ENCODE peak calls at places on chromosomes 4 and X, in nine cellular contexts. L is right atrium auricular region, K is hepatocyte, J is kidney epithelial cell, D is cardiac muscle cell, S is fibroblast of lung, E is PC-9, T is stomach, I is tibial artery. R is an unnamed sample. For H3K27me3, the result is how much of the 10 kb centered on the place peaks cover.

GRCh38 chr4:109631709-109632108 is 71.5 kb downstream of the CASP6 start:
- DNase-seq in L (no peak), K (peak), J (no peak), D (peak), S (peak), E (no peak), T (no peak), I (peak), R (no peak)

GRCh38 chr4:40210776-40211175 is 13.9 kb downstream of the RHOH start:
- DNase-seq in L (no peak), K (no peak), J (no peak), D (no peak), S (no peak), E (no peak), T (no peak), I (no peak), R (no peak)

GRCh38 chr4:53658029-53658428 is 66.7 kb upstream of the LNX1 start:
- DNase-seq in L (no peak), K (no peak), J (no peak), D (no peak), S (no peak), E (no peak), T (no peak), I (no peak), R (no peak)

GRCh38 chr4:143344774-143345173 is 8.1 kb downstream of the GAB1 start:
- DNase-seq in L (no peak), K (no peak), J (no peak), D (peak), S (peak), E (no peak), T (no peak), I (no peak), R (no peak)

GRCh38 chr4:76984127-76984526 is 34.6 kb downstream of the SEPTIN11 start:
- DNase-seq in L (no peak), K (no peak), J (no peak), D (no peak), S (peak), E (no peak), T (no peak), I (no peak), R (no peak)

GRCh38 chr4:7970031-7970946 is 30.6 kb upstream of the AFAP1 start:
- DNase-seq in L (no peak), K (peak), J (no peak), D (no peak), S (no peak), E (peak), T (peak), I (no peak), R (no peak)

GRCh38 chr4:83334425-83335241 is at the start of gene HPSE:
- DNase-seq in L (peak), K (peak), J (peak), D (peak), S (peak), E (peak), T (peak), I (peak), R (peak)

GRCh38 chr4:183154701-183155391 is 55.8 kb downstream of the WWC2 start:
- DNase-seq in L (no peak), K (peak), J (no peak), D (peak), S (no peak), E (no peak), T (no peak), I (no peak), R (no peak)

GRCh38 chrX:46485897-46486296 is 59.3 kb downstream of the ZNF674 start:
- DNase-seq in L (no peak), K (no peak), J (no peak), D (no peak), S (no peak), E (no peak), T (no peak), I (no peak), R (no peak)

GRCh38 chr4:185305979-185306442 is 89.7 kb downstream of the LRP2BP start:
- DNase-seq in L (no peak), K (no peak), J (peak), D (no peak), S (peak), E (peak), T (no peak), I (no peak), R (peak)

GRCh38 chrX:15854080-15854655 is 445 bp downstream of the AP1S2 start:
- DNase-seq in L (peak), K (peak), J (no peak), D (peak), S (peak), E (peak), T (peak), I (peak), R (no peak)

GRCh38 chr4:168674869-168675268 is 178.0 kb downstream of the PALLD start:
- DNase-seq in L (no peak), K (peak), J (no peak), D (no peak), S (no peak), E (no peak), T (no peak), I (no peak), R (no peak)

GRCh38 chr4:94561249-94562024 is 109.7 kb downstream of the PDLIM5 start:
- DNase-seq in L (no peak), K (no peak), J (no peak), D (no peak), S (peak), E (no peak), T (no peak), I (no peak), R (peak)

GRCh38 chr4:88458091-88458740 is 1.3 kb downstream of the HERC5 start:
- DNase-seq in L (no peak), K (no peak), J (no peak), D (no peak), S (peak), E (no peak), T (no peak), I (no peak), R (no peak)

DNA sequence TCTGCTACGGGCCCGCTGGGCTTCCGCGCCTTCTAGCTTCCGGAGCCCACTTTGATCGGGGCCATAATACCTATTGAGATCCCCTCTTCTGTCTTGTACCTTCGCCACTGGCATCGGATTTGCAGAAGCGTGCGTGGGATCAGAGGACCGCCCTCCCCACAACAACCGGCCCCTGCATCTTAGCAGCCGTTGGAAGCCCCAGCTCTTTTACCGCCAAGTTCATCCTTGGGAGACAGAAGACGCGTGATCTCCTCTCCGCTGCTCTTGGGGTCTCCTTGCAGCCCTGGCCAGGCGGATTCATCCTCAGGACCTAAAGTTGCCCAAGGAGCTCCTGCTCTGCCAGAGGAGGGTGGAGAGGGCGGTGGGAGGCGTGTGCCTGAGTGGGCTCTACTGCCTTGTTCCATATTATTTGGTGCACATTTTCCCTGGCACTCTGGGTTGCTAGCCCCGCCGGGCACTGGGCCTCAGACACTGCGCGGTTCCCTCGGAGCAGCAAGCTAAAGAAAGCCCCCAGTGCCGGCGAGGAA is 1.6 kb downstream of the SLIT2 start:
- DNase-seq in L (no peak), K (no peak), J (no peak), D (peak), S (peak), E (no peak), T (no peak), I (no peak), R (no peak)
- H3K27me3 ChIP-seq in L (under half), K (under half), J (under half), D (under half), S (under half), E (under half), T (under half), I (under half), R (under half)

GRCh38 chrX:103175944-103176753 is 38.8 kb upstream of the BEX4 start:
- DNase-seq in L (peak), K (peak), J (no peak), D (peak), S (peak), E (peak), T (peak), I (peak), R (no peak)
- H3K4me3 ChIP-seq in L (no peak), K (no peak), J (no peak), D (no peak), S (peak), E (no peak), T (no peak), I (no peak), R (no peak)

GRCh38 chr4:56127698-56128097 is 179.0 kb downstream of the CEP135 start:
- DNase-seq in L (no peak), K (no peak), J (no peak), D (no peak), S (peak), E (no peak), T (no peak), I (no peak), R (no peak)

GRCh38 chr4:56132835-56133234 is 184.1 kb downstream of the CEP135 start:
- DNase-seq in L (no peak), K (no peak), J (no peak), D (no peak), S (no peak), E (no peak), T (no peak), I (no peak), R (no peak)

GRCh38 chr4:56128231-56128630 is 179.5 kb downstream of the CEP135 start:
- DNase-seq in L (no peak), K (no peak), J (no peak), D (no peak), S (peak), E (no peak), T (no peak), I (no peak), R (no peak)

GRCh38 chr4:56130609-56131150 is 181.9 kb downstream of the CEP135 start:
- DNase-seq in L (no peak), K (no peak), J (no peak), D (no peak), S (no peak), E (no peak), T (no peak), I (no peak), R (no peak)

DNA sequence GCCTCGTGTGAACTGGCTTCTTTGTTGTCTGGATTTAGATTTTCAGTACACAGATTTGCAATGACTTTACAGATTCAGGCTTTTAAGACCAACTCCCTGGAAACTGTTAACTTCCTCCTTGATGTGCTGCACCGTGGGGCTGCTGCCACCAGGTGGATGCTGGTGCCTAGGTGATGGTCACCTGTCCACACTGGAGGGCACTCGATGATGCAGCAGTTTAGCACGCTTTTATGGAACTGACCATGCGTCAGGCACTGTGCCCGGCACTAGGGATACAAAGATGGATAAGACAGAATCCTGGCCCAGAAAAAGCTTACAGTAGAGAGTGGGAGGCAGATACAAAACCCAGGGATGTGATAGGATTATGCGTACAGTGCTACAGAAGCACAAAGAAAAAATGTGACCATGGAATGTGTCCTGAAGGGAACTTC is 180.7 kb downstream of the CEP135 start:
- DNase-seq in L (no peak), K (peak), J (no peak), D (no peak), S (no peak), E (peak), T (peak), I (no peak), R (no peak)
- TF ChIP-seq CTCF in L (no peak), K (peak), J (peak), D (peak), S (peak), E (peak), T (no peak), I (no peak), R (no peak)

GRCh38 chr4:1004557-1005485 is 6.6 kb upstream of the FGFRL1 start:
- DNase-seq in L (no peak), K (no peak), J (no peak), D (no peak), S (no peak), E (no peak), T (no peak), I (no peak), R (no peak)

GRCh38 chr4:1002131-1002630 is 9.0 kb upstream of the SLC26A1 start:
- DNase-seq in L (no peak), K (peak), J (no peak), D (no peak), S (peak), E (no peak), T (peak), I (peak), R (no peak)

GRCh38 chr4:1002631-1003251 is 8.7 kb upstream of the FGFRL1 start:
- DNase-seq in L (no peak), K (no peak), J (no peak), D (no peak), S (no peak), E (no peak), T (no peak), I (no peak), R (no peak)

GRCh38 chr4:1003271-1004070 is 8.0 kb upstream of the FGFRL1 start:
- DNase-seq in L (no peak), K (no peak), J (no peak), D (no peak), S (no peak), E (no peak), T (no peak), I (no peak), R (no peak)

DNA sequence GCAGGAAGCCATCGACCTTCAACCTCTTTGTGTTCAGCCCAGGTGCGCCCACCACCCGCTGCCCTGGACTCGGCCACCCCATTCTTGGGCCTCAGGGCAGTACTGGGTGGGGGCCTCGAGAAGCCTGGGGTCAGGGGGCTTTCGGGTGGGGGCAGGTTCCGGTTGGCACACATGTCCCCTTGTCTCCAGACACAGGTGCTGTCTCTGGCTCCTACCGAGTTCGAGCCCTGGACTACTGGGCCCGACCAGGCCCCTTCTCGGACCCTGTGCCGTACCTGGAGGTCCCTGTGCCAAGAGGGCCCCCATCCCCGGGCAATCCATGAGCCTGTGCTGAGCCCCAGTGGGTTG is 7.4 kb upstream of the FGFRL1 start:
- DNase-seq in L (no peak), K (no peak), J (no peak), D (no peak), S (no peak), E (no peak), T (no peak), I (no peak), R (no peak)
- H3K27me3 ChIP-seq in L (under half), K (half or more), J (half or more), D (half or more), S (under half), E (under half), T (half or more), I (half or more), R (under half)

GRCh38 chr4:1903035-1903434 is 31.8 kb downstream of the NSD2 start:
- DNase-seq in L (no peak), K (no peak), J (no peak), D (no peak), S (no peak), E (no peak), T (no peak), I (no peak), R (no peak)
- H3K4me3 ChIP-seq in L (no peak), K (no peak), J (no peak), D (no peak), S (no peak), E (no peak), T (no peak), I (no peak), R (no peak)

GRCh38 chr4:73258668-73259551 is at the start of gene ANKRD17:
- DNase-seq in L (peak), K (peak), J (peak), D (peak), S (peak), E (peak), T (peak), I (peak), R (peak)
- TF ChIP-seq CTCF in L (no peak), K (no peak), J (no peak), D (peak), S (no peak), E (no peak), T (no peak), I (peak), R (no peak)

GRCh38 chr4:157221426-157221894 is 932 bp downstream of the GRIA2 start:
- DNase-seq in L (no peak), K (no peak), J (no peak), D (no peak), S (no peak), E (no peak), T (no peak), I (no peak), R (no peak)

GRCh38 chr4:157222764-157223145 is 2.2 kb downstream of the GRIA2 start:
- DNase-seq in L (no peak), K (no peak), J (no peak), D (no peak), S (no peak), E (no peak), T (no peak), I (no peak), R (no peak)

GRCh38 chr4:157223446-157223845 is 2.9 kb downstream of the GRIA2 start:
- DNase-seq in L (no peak), K (no peak), J (no peak), D (no peak), S (no peak), E (no peak), T (no peak), I (no peak), R (no peak)

GRCh38 chr4:157220026-157220881 is at the start of gene GRIA2:
- DNase-seq in L (no peak), K (peak), J (no peak), D (peak), S (peak), E (peak), T (peak), I (no peak), R (no peak)

DNA sequence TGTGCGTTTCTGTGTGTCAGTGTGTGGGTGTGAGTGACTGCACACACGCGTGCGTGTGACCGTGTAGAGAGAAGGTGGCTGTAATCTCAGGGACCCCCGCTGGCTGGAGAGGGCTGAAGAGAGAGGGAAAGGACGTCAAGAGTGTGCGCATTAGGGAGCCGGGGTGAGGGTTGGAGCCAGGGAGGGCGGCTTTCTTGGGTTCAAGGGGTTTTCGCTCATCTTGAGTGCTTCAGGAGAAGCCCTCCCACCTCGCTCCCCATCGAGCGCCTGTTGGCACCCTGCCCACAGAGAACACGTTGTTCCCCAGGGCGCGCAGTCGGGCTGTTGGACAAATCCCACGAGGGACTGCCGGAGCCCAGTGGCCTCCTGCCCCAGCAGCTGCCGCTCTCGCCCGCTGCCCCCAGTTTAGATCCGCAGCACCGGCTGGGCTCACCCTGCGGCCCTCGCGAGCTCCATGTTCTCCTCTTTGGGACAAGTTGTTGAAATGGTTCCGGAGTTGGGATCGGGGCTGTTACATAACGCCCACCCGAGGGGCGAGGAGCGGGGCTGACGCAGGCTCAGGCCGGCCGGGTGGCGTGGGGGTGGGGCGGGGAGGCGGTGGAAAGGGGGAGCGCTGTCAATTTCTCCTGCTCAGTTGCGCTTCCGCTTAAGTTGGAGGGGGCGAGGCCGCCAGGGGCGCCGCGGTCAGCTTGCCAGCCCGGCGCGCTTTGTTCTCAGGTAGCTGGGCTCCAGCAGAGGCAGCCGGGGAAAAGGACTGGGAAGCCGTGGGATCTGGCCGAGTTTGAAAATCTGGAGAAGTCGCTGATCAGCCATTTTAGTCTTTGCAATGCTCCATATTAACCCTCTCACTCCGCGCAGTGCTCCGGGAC is 1.6 kb downstream of the GRIA2 start:
- DNase-seq in L (no peak), K (peak), J (no peak), D (peak), S (no peak), E (no peak), T (no peak), I (no peak), R (no peak)
- H3K27me3 ChIP-seq in L (under half), K (half or more), J (under half), D (half or more), S (under half), E (under half), T (half or more), I (under half), R (under half)

GRCh38 chrX:107677501-107677901 is 49.2 kb downstream of the PRPS1 start:
- DNase-seq in L (no peak), K (no peak), J (no peak), D (peak), S (peak), E (no peak), T (no peak), I (no peak), R (no peak)

GRCh38 chrX:107677909-107678308 is 49.6 kb downstream of the PRPS1 start:
- DNase-seq in L (no peak), K (no peak), J (no peak), D (no peak), S (no peak), E (no peak), T (no peak), I (peak), R (no peak)

GRCh38 chrX:107676559-107677378 is 48.5 kb downstream of the PRPS1 start:
- DNase-seq in L (peak), K (peak), J (no peak), D (peak), S (peak), E (peak), T (peak), I (peak), R (peak)

GRCh38 chrX:107675823-107676555 is 47.7 kb downstream of the PRPS1 start:
- DNase-seq in L (no peak), K (peak), J (no peak), D (no peak), S (peak), E (no peak), T (no peak), I (peak), R (no peak)

GRCh38 chrX:107678957-107679740 is 50.8 kb downstream of the PRPS1 start:
- DNase-seq in L (peak), K (peak), J (no peak), D (no peak), S (peak), E (no peak), T (peak), I (peak), R (no peak)
- H3K4me3 ChIP-seq in L (no peak), K (no peak), J (no peak), D (no peak), S (no peak), E (no peak), T (no peak), I (no peak), R (no peak)